ENCODE peak calls at places on chromosomes 1 and 21, in ten cellular contexts. H is tibial nerve, D is heart left ventricle, N is IMR-90, R is lower leg skin, T is GM12892, J is H54, E is sigmoid colon, C is stomach, F is body of pancreas. L is an unnamed sample.

GRCh38 chr1:196317535-196318522 is 290.4 kb downstream of the KCNT2 start:
- DNase-seq in H (peak), D (no peak), N (peak), R (no peak), T (no peak), J (no peak), E (no peak), C (no peak), F (peak), L (peak)

GRCh38 chr1:2589331-2590232 is 3.0 kb downstream of the PRXL2B start:
- DNase-seq in H (no peak), D (peak), N (no peak), R (no peak), T (no peak), J (no peak), E (peak), C (no peak), F (no peak), L (no peak)

GRCh38 chr1:176989754-176990153 is 174.8 kb downstream of the ASTN1 start:
- DNase-seq in H (no peak), D (peak), N (no peak), R (no peak), T (no peak), J (no peak), E (no peak), C (no peak), F (no peak), L (no peak)

GRCh38 chr21:27776925-27777553 is 810.2 kb upstream of the ADAMTS5 start:
- DNase-seq in H (no peak), D (peak), N (no peak), R (no peak), T (no peak), J (no peak), E (no peak), C (peak), F (peak), L (no peak)

GRCh38 chr1:78333426-78334012 is 157.3 kb upstream of the PTGFR start:
- DNase-seq in H (no peak), D (no peak), N (peak), R (no peak), T (no peak), J (no peak), E (no peak), C (no peak), F (peak), L (no peak)

GRCh38 chr21:17359781-17360180 is 153.1 kb upstream of the CXADR start:
- DNase-seq in H (no peak), D (no peak), N (no peak), R (no peak), T (no peak), J (no peak), E (no peak), C (no peak), F (no peak), L (no peak)

GRCh38 chr21:16194851-16195251 is 465.1 kb downstream of the USP25 start:
- DNase-seq in H (peak), D (no peak), N (peak), R (no peak), T (no peak), J (no peak), E (no peak), C (no peak), F (no peak), L (peak)

GRCh38 chr1:203362561-203363055 is 11.7 kb upstream of the FMOD start:
- DNase-seq in H (no peak), D (no peak), N (no peak), R (peak), T (no peak), J (no peak), E (no peak), C (no peak), F (no peak), L (no peak)

GRCh38 chr1:196733091-196733970 is 41.3 kb upstream of the CFHR3 start:
- DNase-seq in H (no peak), D (no peak), N (no peak), R (no peak), T (no peak), J (no peak), E (no peak), C (no peak), F (no peak), L (no peak)

GRCh38 chr1:153532769-153533599 is 2.8 kb downstream of the S100A6 start:
- DNase-seq in H (peak), D (peak), N (peak), R (peak), T (peak), J (peak), E (peak), C (peak), F (peak), L (peak)

GRCh38 chr1:232984577-232985425 is 34.4 kb downstream of the NTPCR start:
- DNase-seq in H (no peak), D (no peak), N (no peak), R (peak), T (no peak), J (no peak), E (no peak), C (no peak), F (no peak), L (no peak)

GRCh38 chr1:58580186-58580585 is 3.1 kb upstream of the TACSTD2 start:
- DNase-seq in H (no peak), D (no peak), N (peak), R (no peak), T (no peak), J (no peak), E (no peak), C (no peak), F (no peak), L (no peak)

GRCh38 chr1:184945678-184946412 is 28.5 kb downstream of the NIBAN1 start:
- DNase-seq in H (peak), D (no peak), N (peak), R (no peak), T (no peak), J (no peak), E (no peak), C (no peak), F (no peak), L (no peak)

GRCh38 chr1:231161711-231162299 is at the start of gene TRIM67:
- DNase-seq in H (no peak), D (no peak), N (no peak), R (no peak), T (no peak), J (no peak), E (no peak), C (no peak), F (peak), L (peak)

GRCh38 chr1:208527197-208527596 is 283.0 kb upstream of the PLXNA2 start:
- DNase-seq in H (no peak), D (no peak), N (no peak), R (no peak), T (no peak), J (no peak), E (no peak), C (no peak), F (no peak), L (no peak)

GRCh38 chr1:215606564-215607168 is 39.6 kb downstream of the KCTD3 start:
- DNase-seq in H (no peak), D (no peak), N (peak), R (no peak), T (no peak), J (no peak), E (no peak), C (no peak), F (no peak), L (peak)

GRCh38 chr1:41348394-41348793 is 12.8 kb upstream of the FOXO6 start:
- DNase-seq in H (no peak), D (no peak), N (no peak), R (peak), T (no peak), J (no peak), E (no peak), C (no peak), F (no peak), L (no peak)

GRCh38 chr1:241270016-241270415 is 87.0 kb downstream of the RGS7 start:
- DNase-seq in H (no peak), D (no peak), N (no peak), R (no peak), T (no peak), J (no peak), E (no peak), C (no peak), F (no peak), L (no peak)

GRCh38 chr1:220922951-220923350 is 43.7 kb downstream of the HLX start:
- DNase-seq in H (no peak), D (no peak), N (no peak), R (no peak), T (no peak), J (no peak), E (no peak), C (no peak), F (no peak), L (no peak)

GRCh38 chr1:215243275-215244054 is 160.9 kb downstream of the KCNK2 start:
- DNase-seq in H (no peak), D (no peak), N (peak), R (no peak), T (no peak), J (no peak), E (no peak), C (no peak), F (no peak), L (no peak)

GRCh38 chr21:33936221-33937038 is 20.8 kb upstream of the ATP5PO start:
- DNase-seq in H (peak), D (no peak), N (no peak), R (peak), T (no peak), J (no peak), E (no peak), C (no peak), F (no peak), L (no peak)

GRCh38 chr1:16043950-16044349 is 368 bp downstream of the CLCNKB start:
- DNase-seq in H (no peak), D (no peak), N (no peak), R (no peak), T (no peak), J (no peak), E (no peak), C (no peak), F (no peak), L (no peak)

GRCh38 chr1:110106013-110106941 is 6.0 kb upstream of the UBL4B start:
- DNase-seq in H (peak), D (peak), N (peak), R (peak), T (peak), J (peak), E (peak), C (peak), F (peak), L (peak)

GRCh38 chr1:235945775-235946565 is 79.3 kb upstream of the LYST start:
- DNase-seq in H (no peak), D (no peak), N (no peak), R (no peak), T (peak), J (no peak), E (peak), C (no peak), F (no peak), L (no peak)

GRCh38 chr1:36329817-36330216 is 6.4 kb upstream of the EVA1B start:
- DNase-seq in H (no peak), D (no peak), N (no peak), R (no peak), T (no peak), J (no peak), E (no peak), C (no peak), F (no peak), L (no peak)

GRCh38 chr1:2606806-2607680 is 20.5 kb downstream of the PRXL2B start:
- DNase-seq in H (no peak), D (peak), N (no peak), R (peak), T (no peak), J (no peak), E (no peak), C (no peak), F (no peak), L (no peak)

GRCh38 chr1:196425513-196425912 is 182.7 kb downstream of the KCNT2 start:
- DNase-seq in H (no peak), D (no peak), N (no peak), R (no peak), T (no peak), J (no peak), E (no peak), C (no peak), F (no peak), L (no peak)

GRCh38 chr1:21392587-21393263 is 47.2 kb upstream of the NBPF3 start:
- DNase-seq in H (no peak), D (no peak), N (no peak), R (no peak), T (no peak), J (no peak), E (no peak), C (no peak), F (no peak), L (no peak)

GRCh38 chr1:192608671-192609070 is 27.3 kb upstream of the RGS13 start:
- DNase-seq in H (no peak), D (no peak), N (no peak), R (no peak), T (no peak), J (no peak), E (no peak), C (no peak), F (no peak), L (no peak)

GRCh38 chr21:45064091-45064490 is 10.3 kb upstream of the ADARB1 start:
- DNase-seq in H (no peak), D (no peak), N (no peak), R (no peak), T (no peak), J (no peak), E (peak), C (no peak), F (no peak), L (no peak)

GRCh38 chr1:241639040-241639652 is 1.0 kb downstream of the CHML start:
- DNase-seq in H (peak), D (peak), N (peak), R (no peak), T (no peak), J (no peak), E (no peak), C (no peak), F (no peak), L (peak)

GRCh38 chr1:109256971-109257681 is 7.8 kb downstream of the CELSR2 start:
- DNase-seq in H (no peak), D (no peak), N (peak), R (no peak), T (no peak), J (no peak), E (no peak), C (no peak), F (no peak), L (no peak)

GRCh38 chr1:30599721-30600120 is 123.7 kb downstream of the MATN1 start:
- DNase-seq in H (peak), D (no peak), N (no peak), R (peak), T (no peak), J (no peak), E (peak), C (no peak), F (no peak), L (no peak)

GRCh38 chr1:28374297-28374696 is 4.8 kb downstream of the PHACTR4 start:
- DNase-seq in H (no peak), D (no peak), N (peak), R (no peak), T (no peak), J (no peak), E (no peak), C (no peak), F (no peak), L (no peak)

DNA sequence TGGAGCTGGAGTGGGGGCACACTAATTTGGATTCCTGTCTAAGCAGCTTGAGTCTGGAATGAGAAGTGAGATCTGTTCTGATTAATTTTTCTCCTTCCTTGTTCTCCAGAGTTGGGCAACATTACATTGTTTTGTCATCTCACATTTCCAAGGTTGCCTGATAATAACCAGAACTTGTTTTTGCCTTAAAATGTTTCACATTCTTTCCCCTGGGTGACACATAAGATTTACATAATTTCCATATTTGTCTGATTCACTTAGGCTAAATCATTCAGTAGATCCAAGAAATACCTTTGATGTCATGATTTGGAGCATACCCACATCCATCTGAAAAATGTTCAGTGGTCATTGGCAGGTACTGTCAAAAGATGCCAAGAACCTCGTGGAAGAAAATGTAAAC is 60.3 kb downstream of the XCL2 start:
- DNase-seq in H (no peak), D (no peak), N (peak), R (no peak), T (no peak), J (no peak), E (no peak), C (no peak), F (no peak), L (no peak)
- TF ChIP-seq POLR2A in H (no peak), D (no peak), N (no peak), R (no peak), T (no peak), J (no peak), E (no peak), C (no peak), F (no peak), L (no peak)

GRCh38 chr1:7704214-7705047 is 66.7 kb upstream of the VAMP3 start:
- DNase-seq in H (peak), D (peak), N (peak), R (peak), T (peak), J (peak), E (peak), C (peak), F (peak), L (peak)
- TF ChIP-seq POLR2A in H (peak), D (peak), N (no peak), R (no peak), T (no peak), J (no peak), E (no peak), C (no peak), F (peak), L (no peak)

GRCh38 chr1:245459621-245460020 is 304.8 kb downstream of the KIF26B start:
- DNase-seq in H (no peak), D (no peak), N (no peak), R (no peak), T (no peak), J (no peak), E (no peak), C (no peak), F (no peak), L (no peak)

GRCh38 chr1:245461681-245462080 is 306.9 kb downstream of the KIF26B start:
- DNase-seq in H (no peak), D (no peak), N (no peak), R (no peak), T (no peak), J (no peak), E (no peak), C (no peak), F (no peak), L (no peak)

GRCh38 chr1:245457562-245457961 is 302.8 kb downstream of the KIF26B start:
- DNase-seq in H (no peak), D (no peak), N (no peak), R (no peak), T (no peak), J (no peak), E (no peak), C (no peak), F (no peak), L (no peak)

GRCh38 chr1:245458234-245458633 is 303.4 kb downstream of the KIF26B start:
- DNase-seq in H (no peak), D (no peak), N (no peak), R (no peak), T (no peak), J (no peak), E (no peak), C (no peak), F (no peak), L (no peak)

GRCh38 chr1:245458761-245459174 is 304.0 kb downstream of the KIF26B start:
- DNase-seq in H (no peak), D (no peak), N (peak), R (no peak), T (no peak), J (no peak), E (no peak), C (no peak), F (no peak), L (no peak)
- TF ChIP-seq POLR2A in H (no peak), D (no peak), N (no peak), R (no peak), T (no peak), J (no peak), E (no peak), C (no peak), F (no peak), L (no peak)

DNA sequence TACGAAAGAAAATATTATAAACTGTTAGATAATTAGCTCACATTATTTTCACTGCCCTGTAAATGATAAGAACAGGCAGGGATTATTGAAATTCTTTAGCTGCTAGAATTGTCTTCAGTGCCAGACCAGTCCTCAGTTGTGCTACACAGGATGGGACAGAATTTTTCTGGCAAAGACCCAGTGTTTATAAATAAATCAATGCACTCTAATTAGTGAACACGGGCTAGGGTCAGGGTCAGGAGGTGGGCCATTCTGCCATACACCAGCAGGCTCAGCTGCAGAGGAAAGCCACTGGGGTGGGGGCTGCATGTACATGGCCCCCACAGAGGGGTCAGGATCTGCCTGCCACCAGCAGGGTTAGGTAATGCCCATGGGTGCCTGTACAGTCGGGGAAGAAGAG is 6.4 kb downstream of the BCAR3 start:
- DNase-seq in H (no peak), D (no peak), N (no peak), R (peak), T (no peak), J (no peak), E (no peak), C (no peak), F (no peak), L (no peak)
- TF ChIP-seq POLR2A in H (no peak), D (no peak), N (no peak), R (no peak), T (no peak), J (no peak), E (no peak), C (no peak), F (no peak), L (no peak)

L was measured in erythroblast.